ENCODE peak calls at places on chromosomes 2 and 18, in eight cellular contexts. O, V, T, U, J, N, X and D are unnamed samples.

GRCh38 chr2:66813976-66814375 is 379.1 kb downstream of the MEIS1 start:
- DNase-seq in O (no peak), V (no peak), T (no peak), U (no peak), J (no peak), N (no peak), X (no peak), D (no peak)

GRCh38 chr18:23405626-23406025 is 47.5 kb upstream of the RIOK3 start:
- DNase-seq in O (no peak), V (no peak), T (no peak), U (no peak), J (no peak), N (no peak), X (no peak), D (no peak)

GRCh38 chr18:75290737-75291358 is 80.3 kb downstream of the TSHZ1 start:
- DNase-seq in O (no peak), V (no peak), T (no peak), U (no peak), J (no peak), N (no peak), X (no peak), D (no peak)

GRCh38 chr2:86625096-86625495 is 1.4 kb upstream of the RNF103 start:
- DNase-seq in O (no peak), V (no peak), T (no peak), U (no peak), J (no peak), N (no peak), X (no peak), D (no peak)

GRCh38 chr2:224934542-224935188 is 107.6 kb downstream of the DOCK10 start:
- DNase-seq in O (no peak), V (peak; percentile 57), T (peak; percentile 28), U (no peak), J (no peak), N (no peak), X (no peak), D (no peak)

GRCh38 chr2:68463287-68463877 is 3.7 kb downstream of the FBXO48 start:
- DNase-seq in O (peak; percentile 63), V (no peak), T (peak; percentile 73), U (no peak), J (peak; percentile 62), N (no peak), X (no peak), D (no peak)

GRCh38 chr18:56433919-56434318 is 204.5 kb downstream of the TXNL1 start:
- DNase-seq in O (no peak), V (no peak), T (peak; percentile 44), U (no peak), J (no peak), N (no peak), X (no peak), D (no peak)

GRCh38 chr2:36404312-36404711 is 48.7 kb downstream of the CRIM1 start:
- DNase-seq in O (no peak), V (no peak), T (no peak), U (no peak), J (peak; percentile 28), N (no peak), X (no peak), D (no peak)

GRCh38 chr2:137570484-137570883 is 393.8 kb upstream of the HNMT start:
- DNase-seq in O (no peak), V (no peak), T (no peak), U (no peak), J (no peak), N (no peak), X (no peak), D (no peak)

GRCh38 chr2:240560084-240560479 is at the start of gene DUSP28:
- DNase-seq in O (peak; percentile 93), V (peak; percentile 88), T (peak; percentile 79), U (peak; percentile 95), J (peak; percentile 72), N (peak; percentile 55), X (peak; percentile 99), D (peak; percentile 86)

GRCh38 chr2:180730976-180731375 is 249.4 kb upstream of the UBE2E3 start:
- DNase-seq in O (no peak), V (no peak), T (no peak), U (no peak), J (no peak), N (no peak), X (no peak), D (no peak)

GRCh38 chr18:9612215-9612830 is 2.0 kb downstream of the PPP4R1 start:
- DNase-seq in O (peak; percentile 66), V (peak; percentile 49), T (peak; percentile 37), U (peak; percentile 44), J (peak; percentile 60), N (no peak), X (no peak), D (peak; percentile 43)

GRCh38 chr2:126643972-126644371 is 12.0 kb upstream of the GYPC start:
- DNase-seq in O (no peak), V (no peak), T (no peak), U (no peak), J (no peak), N (no peak), X (no peak), D (no peak)

GRCh38 chr2:202269585-202269984 is 4.0 kb downstream of the NOP58 start:
- DNase-seq in O (peak; percentile 24), V (no peak), T (no peak), U (no peak), J (no peak), N (peak; percentile 17), X (no peak), D (no peak)

GRCh38 chr2:83368916-83369315 is 1090.2 kb downstream of the SUCLG1 start:
- DNase-seq in O (no peak), V (no peak), T (no peak), U (no peak), J (no peak), N (no peak), X (no peak), D (no peak)

GRCh38 chr2:33033524-33034150 is 86.9 kb downstream of the LTBP1 start:
- DNase-seq in O (peak; percentile 39), V (no peak), T (peak; percentile 32), U (no peak), J (peak; percentile 10), N (no peak), X (no peak), D (no peak)

GRCh38 chr2:3253913-3254437 is 123.6 kb downstream of the EIPR1 start:
- DNase-seq in O (no peak), V (no peak), T (no peak), U (no peak), J (no peak), N (peak; percentile 68), X (no peak), D (no peak)

GRCh38 chr2:153873062-153874048 is 1.6 kb downstream of the GALNT13 start:
- DNase-seq in O (peak; percentile 37), V (no peak), T (peak; percentile 43), U (no peak), J (no peak), N (no peak), X (peak; percentile 48), D (no peak)

GRCh38 chr18:8615397-8616025 is 6.3 kb downstream of the RAB12 start:
- DNase-seq in O (peak; percentile 69), V (peak; percentile 38), T (no peak), U (no peak), J (no peak), N (no peak), X (no peak), D (no peak)

GRCh38 chr2:6881036-6881435 is 3.5 kb downstream of the RSAD2 start:
- DNase-seq in O (no peak), V (no peak), T (no peak), U (no peak), J (no peak), N (no peak), X (no peak), D (no peak)

GRCh38 chr18:13551305-13551603 is 175.1 kb downstream of the FAM210A start:
- DNase-seq in O (no peak), V (no peak), T (no peak), U (no peak), J (no peak), N (no peak), X (no peak), D (no peak)

GRCh38 chr2:37201766-37202165 is 5.5 kb downstream of the CEBPZOS start:
- DNase-seq in O (no peak), V (no peak), T (no peak), U (no peak), J (no peak), N (no peak), X (no peak), D (no peak)

GRCh38 chr2:12884713-12885282 is 168.1 kb downstream of the TRIB2 start:
- DNase-seq in O (no peak), V (no peak), T (no peak), U (no peak), J (peak; percentile 18), N (no peak), X (no peak), D (no peak)

GRCh38 chr2:58571181-58571852 is 330.2 kb upstream of the FANCL start:
- DNase-seq in O (peak; percentile 73), V (peak; percentile 53), T (peak; percentile 92), U (no peak), J (peak; percentile 77), N (peak; percentile 7), X (no peak), D (peak; percentile 27)

GRCh38 chr2:99816908-99817307 is 325.5 kb downstream of the AFF3 start:
- DNase-seq in O (no peak), V (no peak), T (no peak), U (no peak), J (no peak), N (no peak), X (no peak), D (no peak)
- H3K4me1 ChIP-seq in O (no peaks in the 10 kb centered on the region), V (no peaks in the 10 kb centered on the region), T (peaks cover 5% of the 10 kb centered on the region), U (no peaks in the 10 kb centered on the region), J (no peaks in the 10 kb centered on the region), N (no peaks in the 10 kb centered on the region), X (no peaks in the 10 kb centered on the region), D (no peaks in the 10 kb centered on the region)

GRCh38 chr18:61651880-61652268 is 240.9 kb downstream of the RNF152 start:
- DNase-seq in O (no peak), V (peak; percentile 58), T (no peak), U (peak; percentile 52), J (no peak), N (no peak), X (no peak), D (no peak)
- H3K27ac ChIP-seq in O (no peak overlapping the region), V (peak overlapping the region; percentile 23), T (no peak overlapping the region), U (peak overlapping the region; percentile 68), J (no peak overlapping the region), N (no peak overlapping the region), X (no peak overlapping the region), D (peak overlapping the region; percentile 89)

DNA sequence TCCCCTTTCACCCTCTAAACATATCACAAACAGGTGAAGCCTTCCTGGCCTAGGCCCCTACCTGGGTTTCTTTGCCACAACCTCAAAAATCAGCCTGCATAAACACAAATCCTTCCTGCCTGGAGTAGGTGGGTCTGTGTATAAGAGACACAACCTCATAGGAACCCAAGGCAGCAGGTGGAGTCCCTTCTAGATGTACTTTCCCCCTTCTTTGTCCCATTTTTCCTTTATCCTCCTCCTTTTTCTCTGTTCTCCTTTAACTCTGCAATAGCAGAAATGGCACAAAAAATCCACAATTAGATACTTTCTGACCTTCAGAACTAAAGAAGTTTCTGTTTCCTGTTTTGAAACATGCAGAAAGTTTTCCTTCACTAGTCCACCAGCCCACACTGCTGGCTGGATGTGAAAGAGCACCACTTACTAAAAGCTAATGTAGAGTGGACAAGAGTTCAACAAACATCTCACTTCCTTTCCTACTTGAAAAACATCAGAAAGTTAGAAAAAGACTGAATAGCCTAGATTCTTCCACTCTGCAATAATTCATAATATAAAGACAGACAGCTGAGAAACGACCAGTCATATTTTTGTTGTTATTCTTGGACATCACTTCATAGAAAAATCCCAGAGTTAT is 11.2 kb downstream of the SLC40A1 start:
- DNase-seq in O (no peak), V (no peak), T (no peak), U (no peak), J (no peak), N (no peak), X (no peak), D (no peak)
- TF ChIP-seq POLR2AphosphoS5 in O (no peak), V (no peak), T (no peak), U (no peak), J (no peak), N (no peak), X (no peak), D (no peak)

GRCh38 chr2:235575904-235576303 is 82.1 kb downstream of the AGAP1 start:
- DNase-seq in O (no peak), V (no peak), T (no peak), U (no peak), J (no peak), N (no peak), X (no peak), D (no peak)
- H3K4me1 ChIP-seq in O (peaks cover 21% of the 10 kb centered on the region), V (no peaks in the 10 kb centered on the region), T (peaks cover 26% of the 10 kb centered on the region), U (peaks cover 9% of the 10 kb centered on the region), J (no peaks in the 10 kb centered on the region), N (peaks cover 4% of the 10 kb centered on the region), X (peaks cover 7% of the 10 kb centered on the region), D (no peaks in the 10 kb centered on the region)